ENCODE peak calls at places on chromosomes 13 and 19, in five cellular contexts. K is AG04450; N is naive thymus-derived CD4-positive, alpha-beta T cell; M is PC-9; O is H1. A is an unnamed sample. For H3K27me3, the result is how much of the 10 kb centered on the place peaks cover.

GRCh38 chr19:16830679-16831078 is 1.5 kb downstream of the SIN3B start:
- DNase-seq in M (no peak), O (no peak), N (no peak), K (no peak), A (no peak)

GRCh38 chr13:62598708-62599107 is 1183.1 kb upstream of the PCDH20 start:
- DNase-seq in O (no peak), M (no peak), N (no peak), K (no peak), A (no peak)

GRCh38 chr19:38735257-38735686 is 9.0 kb downstream of the CAPN12 start:
- DNase-seq in N (peak), O (peak), M (peak), K (no peak), A (no peak)

GRCh38 chr13:33717775-33718174 is 100.2 kb upstream of the RFC3 start:
- DNase-seq in O (no peak), M (no peak), N (no peak), K (no peak), A (no peak)

GRCh38 chr13:61414136-61414535 is 1.5 kb downstream of the PCDH20 start:
- DNase-seq in M (no peak), N (no peak), O (no peak), K (no peak), A (no peak)

GRCh38 chr13:45104294-45104693 is 16.0 kb upstream of the GTF2F2 start:
- DNase-seq in M (no peak), O (no peak), N (no peak), K (no peak), A (no peak)

GRCh38 chr19:5128932-5129389 is 160.0 kb downstream of the KDM4B start:
- DNase-seq in O (no peak), M (no peak), K (no peak), N (no peak), A (no peak)

GRCh38 chr19:6807291-6807690 is 34.8 kb downstream of the VAV1 start:
- DNase-seq in M (no peak), O (no peak), K (no peak), N (no peak), A (no peak)

GRCh38 chr19:46926201-46927071 is 65.6 kb downstream of the ARHGAP35 start:
- DNase-seq in O (no peak), N (no peak), K (no peak), M (no peak), A (no peak)

GRCh38 chr13:99075268-99076191 is 97.7 kb upstream of the DOCK9 start:
- DNase-seq in N (peak), M (no peak), O (no peak), K (no peak), A (no peak)

GRCh38 chr19:32692727-32693061 is 1.1 kb downstream of the NUDT19 start:
- DNase-seq in N (no peak), K (no peak), M (no peak), O (no peak), A (no peak)

GRCh38 chr19:22634450-22634827 is 315 bp downstream of the ZNF492 start:
- DNase-seq in M (no peak), N (no peak), O (no peak), K (no peak), A (no peak)

DNA sequence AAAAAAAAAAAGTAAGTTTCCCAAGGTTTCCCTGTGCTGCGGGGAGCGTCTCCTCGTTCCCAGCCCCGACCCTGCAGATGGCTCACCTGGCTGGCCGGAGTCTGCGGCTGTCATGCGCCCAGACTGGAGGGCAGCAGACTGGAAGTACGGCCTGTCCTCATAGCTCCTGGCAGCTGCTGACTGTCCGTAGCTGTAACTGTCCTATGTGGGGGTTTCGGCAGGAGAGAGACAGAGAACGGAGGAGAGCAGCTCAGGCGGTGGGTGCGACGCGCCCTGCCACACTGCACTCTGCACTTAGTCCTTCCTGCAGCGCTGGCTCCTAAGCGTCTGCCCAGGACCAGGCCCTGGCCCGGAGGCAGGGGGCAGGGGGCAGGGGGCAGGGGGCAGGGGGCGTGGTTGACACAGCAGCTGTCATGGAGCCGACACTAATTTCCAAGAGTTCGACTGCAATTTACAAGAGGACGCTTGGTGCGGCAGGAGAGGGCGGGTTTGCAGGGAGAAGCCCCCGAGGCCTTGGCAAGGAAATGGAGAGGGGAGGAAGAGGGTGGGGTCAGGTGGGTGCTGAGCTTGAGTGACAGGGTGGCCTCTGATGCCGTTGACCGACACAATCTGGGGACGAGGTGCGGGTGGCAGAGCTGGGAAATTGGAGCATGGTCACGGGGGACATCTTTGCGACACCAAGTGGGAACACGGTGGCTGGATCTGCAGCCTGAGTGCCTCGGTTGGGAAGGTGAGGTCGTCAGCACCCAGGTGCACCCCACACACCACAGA is 35.1 kb downstream of the ZFR2 start:
- DNase-seq in N (no peak), M (no peak), O (no peak), K (no peak), A (no peak)
- H3K27me3 ChIP-seq in N (under half), M (under half), O (under half), K (under half), A (under half)

GRCh38 chr19:1295169-1296012 is 9.7 kb downstream of the EFNA2 start:
- DNase-seq in N (no peak), K (no peak), O (peak), M (no peak), A (no peak)

GRCh38 chr19:1296078-1296477 is 10.4 kb downstream of the EFNA2 start:
- DNase-seq in N (no peak), M (no peak), K (no peak), O (no peak), A (no peak)

GRCh38 chr19:1294688-1295087 is 9.0 kb downstream of the EFNA2 start:
- DNase-seq in O (no peak), K (no peak), N (no peak), M (no peak), A (no peak)

GRCh38 chr19:1292419-1293151 is 6.9 kb downstream of the EFNA2 start:
- DNase-seq in M (no peak), O (no peak), N (no peak), K (no peak), A (no peak)

GRCh38 chr19:1293782-1294621 is 8.3 kb downstream of the EFNA2 start:
- DNase-seq in K (no peak), O (no peak), N (no peak), M (no peak), A (no peak)
- H3K27me3 ChIP-seq in K (under half), O (under half), N (under half), M (under half), A (under half)

DNA sequence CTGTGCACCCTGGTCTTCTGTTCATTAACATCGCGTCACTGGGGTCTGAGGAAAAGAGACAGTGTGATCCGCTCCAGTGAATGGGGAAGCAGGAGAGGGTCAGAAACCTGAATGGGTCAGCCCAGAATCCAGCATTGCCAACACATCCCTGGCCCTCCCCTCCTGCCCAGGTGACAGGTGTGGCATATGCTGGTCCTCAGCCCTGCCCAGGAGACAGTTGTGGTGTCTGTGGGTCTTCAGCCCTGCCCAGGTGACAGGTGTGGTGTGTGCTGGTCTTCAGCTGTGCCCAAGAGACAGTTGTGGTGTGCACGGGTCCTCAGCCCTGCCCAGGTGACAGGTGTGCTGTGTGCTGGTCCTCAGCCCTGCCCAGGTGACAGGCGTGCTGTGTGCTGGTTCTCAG is 8.0 kb downstream of the TFDP1 start:
- DNase-seq in O (no peak), K (no peak), N (no peak), M (no peak), A (no peak)
- H3K27me3 ChIP-seq in O (under half), K (under half), N (under half), M (under half), A (under half)

GRCh38 chr19:834216-834615 is 6.6 kb downstream of the AZU1 start:
- DNase-seq in N (no peak), M (no peak), O (no peak), K (no peak), A (no peak)
- H3K27me3 ChIP-seq in N (under half), M (under half), O (under half), K (under half), A (under half)

GRCh38 chr19:41591951-41592562 is 16.1 kb downstream of the CEACAM21 start:
- DNase-seq in O (no peak), M (no peak), N (no peak), K (no peak), A (no peak)
- H3K27me3 ChIP-seq in O (under half), M (under half), N (under half), K (under half), A (under half)